ENCODE peak calls at places on chromosome 16, in eight cellular contexts. Z is heart left ventricle, G is breast epithelium, Q is GM12891, V is body of pancreas, P is adrenal gland, N is Peyer's patch, K is tibial nerve. O is an unnamed sample.

GRCh38 chr16:82943371-82943770 is 316.6 kb downstream of the CDH13 start:
- DNase-seq in P (no peak), K (no peak), N (no peak), V (no peak), G (no peak), Z (no peak), Q (no peak), O (no peak)

GRCh38 chr16:51236583-51236982 is 85.5 kb upstream of the SALL1 start:
- DNase-seq in N (no peak), K (no peak), G (no peak), V (no peak), Q (no peak), P (no peak), Z (no peak), O (no peak)

GRCh38 chr16:74224828-74225227 is 71.8 kb upstream of the PSMD7 start:
- DNase-seq in V (no peak), P (no peak), K (no peak), N (no peak), Q (no peak), G (no peak), Z (no peak), O (no peak)

GRCh38 chr16:55825115-55825728 is 7.7 kb downstream of the CES1 start:
- DNase-seq in V (no peak), Z (no peak), G (peak; percentile 27), N (no peak), P (no peak), Q (no peak), K (no peak), O (no peak)

GRCh38 chr16:51756447-51757123 is 605.5 kb upstream of the SALL1 start:
- DNase-seq in V (no peak), P (no peak), Z (no peak), N (no peak), Q (no peak), G (no peak), K (no peak), O (no peak)

GRCh38 chr16:530111-530817 is 2.8 kb downstream of the CAPN15 start:
- DNase-seq in V (no peak), Q (no peak), P (no peak), N (peak; percentile 78), K (no peak), Z (no peak), G (no peak), O (no peak)

GRCh38 chr16:1533443-1533951 is at the start of gene TMEM204:
- DNase-seq in N (peak; percentile 80), Z (peak; percentile 91), V (peak; percentile 55), K (peak; percentile 53), P (no peak), G (peak; percentile 57), Q (peak; percentile 69), O (no peak)

GRCh38 chr16:66984902-66985311 is 3.5 kb upstream of the CES4A start:
- DNase-seq in P (no peak), V (no peak), G (no peak), Q (no peak), N (no peak), K (no peak), Z (no peak), O (no peak)

GRCh38 chr16:58732545-58733247 is 1.4 kb downstream of the GOT2 start:
- DNase-seq in G (no peak), P (no peak), K (no peak), V (no peak), Q (no peak), N (no peak), Z (no peak), O (peak; percentile 34)

GRCh38 chr16:22912654-22913053 is 98.7 kb downstream of the HS3ST2 start:
- DNase-seq in Z (no peak), K (no peak), G (no peak), P (no peak), Q (no peak), V (no peak), N (no peak), O (no peak)

GRCh38 chr16:50259334-50260205 is 6.8 kb upstream of the ADCY7 start:
- DNase-seq in K (peak; percentile 49), N (peak; percentile 50), Z (no peak), G (no peak), P (no peak), Q (no peak), V (peak; percentile 46), O (no peak)

GRCh38 chr16:51556694-51557327 is 405.7 kb upstream of the SALL1 start:
- DNase-seq in Q (no peak), K (no peak), Z (no peak), V (peak; percentile 10), G (no peak), P (no peak), N (no peak), O (no peak)

GRCh38 chr16:49345829-49346228 is 27.8 kb upstream of the C16orf78 start:
- DNase-seq in Z (no peak), P (no peak), Q (no peak), K (no peak), N (no peak), G (no peak), V (no peak), O (peak; percentile 21)

GRCh38 chr16:20918486-20919239 is 18.1 kb downstream of the LYRM1 start:
- DNase-seq in N (no peak), Z (peak; percentile 60), Q (no peak), K (peak; percentile 39), P (peak; percentile 32), V (peak; percentile 52), G (peak; percentile 35), O (no peak)

GRCh38 chr16:68529608-68529930 is 9.5 kb upstream of the ZFP90 start:
- DNase-seq in N (no peak), K (no peak), Q (no peak), G (no peak), V (no peak), P (no peak), Z (no peak), O (peak; percentile 38)

DNA sequence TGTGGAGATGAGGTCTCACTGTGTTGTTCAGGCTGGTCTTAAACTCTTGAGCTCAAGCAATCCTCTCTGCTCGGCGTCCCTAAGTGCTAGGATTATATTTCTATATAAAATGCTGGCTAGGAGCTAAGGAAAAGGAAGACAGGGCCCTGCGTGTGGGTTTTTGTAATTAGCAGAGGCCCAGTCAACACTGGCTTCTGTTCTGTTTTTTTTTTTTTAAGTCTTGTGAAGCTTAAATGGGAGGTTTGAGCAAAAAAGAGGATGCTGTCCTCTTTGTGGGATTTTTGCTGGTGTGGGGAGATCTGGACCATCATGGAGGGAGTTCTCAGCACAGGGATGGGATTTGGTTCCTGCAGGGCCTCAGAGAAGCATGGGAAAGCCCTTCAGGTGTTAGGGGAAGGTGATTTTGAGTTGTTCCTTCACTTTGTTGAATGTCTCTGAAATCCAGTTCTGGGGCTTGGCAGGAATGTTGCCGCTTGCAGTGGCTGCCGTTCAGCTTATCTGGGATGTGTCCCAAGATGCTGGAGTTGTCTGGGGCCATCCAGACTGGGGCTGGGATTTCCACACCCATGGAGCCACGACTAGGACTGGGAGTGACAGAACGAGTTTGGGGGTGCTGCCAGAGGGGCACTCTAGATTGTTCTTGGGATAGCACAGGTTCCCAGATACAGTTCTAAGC is 4.2 kb downstream of the PYCARD start:
- DNase-seq in V (no peak), Z (no peak), N (no peak), Q (no peak), P (no peak), K (no peak), G (no peak), O (no peak)
- TF ChIP-seq POLR2A in V (no peak), Z (no peak), N (no peak), Q (peak; percentile 57), P (no peak), K (no peak), G (no peak), O (no peak)

DNA sequence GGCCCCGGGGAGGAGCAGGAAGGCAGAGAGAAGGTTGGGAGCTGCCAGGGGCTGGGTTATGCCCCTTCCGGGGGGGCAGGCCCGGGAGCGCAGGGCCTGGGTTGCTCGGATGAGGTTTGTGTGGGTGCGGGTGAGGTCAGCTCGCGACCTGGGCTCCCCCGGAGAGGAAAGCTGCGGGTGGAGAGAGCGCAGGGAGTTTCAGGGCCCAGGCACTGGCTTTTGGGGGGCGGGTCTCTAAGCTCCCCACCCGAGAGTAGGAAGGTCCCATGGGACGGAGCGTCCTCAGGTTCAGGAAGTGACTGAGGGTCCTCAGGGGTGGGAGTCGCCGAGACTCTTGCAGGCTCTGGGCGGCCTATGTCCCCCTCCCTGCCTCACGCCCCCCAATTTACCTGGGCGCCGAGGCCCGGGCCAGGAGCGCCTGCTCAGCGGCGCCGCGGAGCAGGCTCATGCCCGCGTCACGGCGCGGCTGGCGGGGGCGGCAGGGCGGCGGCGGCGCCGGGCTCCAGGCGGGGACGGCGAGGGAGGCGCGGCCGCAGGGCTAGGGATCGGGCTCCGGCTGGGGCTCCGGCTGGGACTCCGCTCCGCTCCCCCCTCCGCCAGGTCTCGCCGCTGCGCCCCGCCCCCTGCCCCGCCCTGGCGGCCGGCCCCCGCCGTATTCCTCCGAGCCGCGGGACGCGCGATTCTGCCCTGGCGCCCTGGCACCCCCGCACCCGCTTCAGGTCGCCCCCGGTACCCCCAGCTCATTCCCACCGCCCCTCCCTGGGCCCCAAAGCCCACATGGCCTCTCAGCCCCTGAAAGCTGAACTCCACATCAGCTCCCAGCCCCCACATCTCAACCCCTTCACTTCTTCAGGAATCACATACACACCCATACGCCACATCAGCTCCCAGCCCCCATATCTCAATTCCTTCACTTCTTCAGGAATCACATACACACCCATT is at the start of gene DOK4:
- DNase-seq in G (peak; percentile 59), K (peak; percentile 65), N (peak; percentile 91), P (peak; percentile 86), Z (peak; percentile 84), V (peak; percentile 86), Q (peak; percentile 97), O (peak; percentile 95)
- TF ChIP-seq POLR2A in G (no peak), K (no peak), N (peak; percentile 82), P (no peak), Z (no peak), V (no peak), Q (no peak), O (peak; percentile 36)

GRCh38 chr16:85628651-85629050 is 15.5 kb downstream of the GSE1 start:
- DNase-seq in Z (no peak), P (no peak), K (no peak), V (no peak), N (no peak), Q (no peak), G (no peak), O (no peak)

GRCh38 chr16:85627102-85627834 is 14.1 kb downstream of the GSE1 start:
- DNase-seq in K (no peak), P (no peak), N (no peak), Q (no peak), Z (no peak), V (no peak), G (no peak), O (no peak)

GRCh38 chr16:85626191-85626951 is 13.2 kb downstream of the GSE1 start:
- DNase-seq in P (no peak), G (no peak), K (no peak), N (no peak), Q (no peak), Z (peak; percentile 44), V (no peak), O (no peak)

GRCh38 chr16:85629326-85629725 is 16.2 kb downstream of the GSE1 start:
- DNase-seq in Q (no peak), V (no peak), P (no peak), K (no peak), Z (no peak), G (no peak), N (no peak), O (no peak)

GRCh38 chr16:85627835-85628556 is 14.9 kb downstream of the GSE1 start:
- DNase-seq in P (no peak), Z (peak; percentile 64), N (no peak), K (no peak), Q (no peak), V (peak; percentile 38), G (no peak), O (no peak)
- TF ChIP-seq POLR2A in P (no peak), Z (peak; percentile 24), N (no peak), K (no peak), Q (no peak), V (no peak), G (no peak), O (no peak)

GRCh38 chr16:87765776-87766484 is at the start of gene KLHDC4:
- DNase-seq in V (peak; percentile 91), Q (peak; percentile 93), N (peak; percentile 96), P (peak; percentile 91), Z (peak; percentile 89), G (peak; percentile 81), K (peak; percentile 81), O (peak; percentile 87)
- TF ChIP-seq POLR2A in V (peak; percentile 56), Q (peak; percentile 83), N (peak; percentile 68), P (peak; percentile 60), Z (no peak), G (peak; percentile 41), K (peak; percentile 30), O (peak; percentile 72)

O was measured in H54.